ENCODE peak calls at places on chromosome 3, in eight cellular contexts. O, X, F, C, I, T, Y and R are unnamed samples.

GRCh38 chr3:139846729-139847128 is 88.3 kb upstream of the CLSTN2 start:
- DNase-seq in X (peak; percentile 11), F (no peak), T (no peak), C (no peak), Y (no peak), I (no peak), O (no peak), R (no peak)

GRCh38 chr3:154421067-154421466 is 8.9 kb downstream of the GPR149 start:
- DNase-seq in Y (no peak), X (no peak), O (no peak), C (no peak), I (peak; percentile 12), T (no peak), F (no peak), R (peak; percentile 3)

GRCh38 chr3:10672422-10672821 is 143.6 kb upstream of the SLC6A11 start:
- DNase-seq in O (no peak), Y (no peak), C (peak; percentile 23), T (peak; percentile 35), X (no peak), F (no peak), I (no peak), R (no peak)

GRCh38 chr3:47266709-47267489 is 15.7 kb downstream of the KIF9 start:
- DNase-seq in C (peak; percentile 88), T (peak; percentile 77), X (peak; percentile 71), O (no peak), Y (peak; percentile 84), F (no peak), I (peak; percentile 97), R (peak; percentile 96)

GRCh38 chr3:179604336-179605078 is at the start of the genes MRPL47 and NDUFB5:
- DNase-seq in X (peak; percentile 96), T (peak; percentile 91), I (peak; percentile 97), F (peak; percentile 83), Y (peak; percentile 95), C (peak; percentile 93), O (peak; percentile 96), R (peak; percentile 98)

GRCh38 chr3:121871434-121871833 is 22.8 kb upstream of the SLC15A2 start:
- DNase-seq in Y (no peak), X (no peak), T (no peak), O (no peak), F (no peak), I (no peak), C (no peak), R (no peak)

GRCh38 chr3:3196148-3196861 is 16.8 kb upstream of the CRBN start:
- DNase-seq in T (no peak), Y (no peak), I (peak; percentile 12), X (peak; percentile 13), C (no peak), O (no peak), F (peak; percentile 13), R (no peak)

GRCh38 chr3:9416139-9416780 is 18.8 kb downstream of the SETD5 start:
- DNase-seq in I (peak; percentile 14), T (no peak), C (no peak), O (no peak), Y (no peak), F (no peak), X (no peak), R (peak; percentile 52)

GRCh38 chr3:126212629-126213375 is 32.4 kb upstream of the ALDH1L1 start:
- DNase-seq in C (peak; percentile 59), O (peak; percentile 75), I (peak; percentile 51), T (peak; percentile 67), Y (no peak), X (no peak), F (peak; percentile 21), R (peak; percentile 31)

GRCh38 chr3:66618066-66618465 is 117.2 kb upstream of the LRIG1 start:
- DNase-seq in T (no peak), X (no peak), F (no peak), Y (no peak), O (no peak), C (no peak), I (no peak), R (peak; percentile 25)

GRCh38 chr3:87088984-87089841 is 98.3 kb upstream of the VGLL3 start:
- DNase-seq in O (peak; percentile 74), Y (peak; percentile 84), X (peak; percentile 39), C (peak; percentile 44), T (peak; percentile 55), I (peak; percentile 63), F (peak; percentile 46), R (peak; percentile 86)

GRCh38 chr3:170745211-170745718 is 124.7 kb downstream of the RPL22L1 start:
- DNase-seq in O (no peak), F (no peak), Y (no peak), C (no peak), X (no peak), T (no peak), I (peak; percentile 64), R (peak; percentile 99)

GRCh38 chr3:174440350-174440716 is 418.8 kb upstream of the NAALADL2 start:
- DNase-seq in T (no peak), I (peak; percentile 73), Y (no peak), X (no peak), O (no peak), F (no peak), C (no peak), R (peak; percentile 92)

GRCh38 chr3:104279617-104280016 is 1087.1 kb upstream of the ALCAM start:
- DNase-seq in X (no peak), F (no peak), I (peak; percentile 67), C (no peak), Y (no peak), O (no peak), T (no peak), R (peak; percentile 64)

GRCh38 chr3:186044973-186045372 is 63.9 kb downstream of the ETV5 start:
- DNase-seq in O (no peak), T (no peak), I (no peak), X (no peak), Y (no peak), C (no peak), F (no peak), R (peak; percentile 27)

GRCh38 chr3:182212479-182213076 is 500.9 kb downstream of the SOX2 start:
- DNase-seq in F (peak; percentile 57), C (peak; percentile 17), T (no peak), I (peak; percentile 97), Y (no peak), X (no peak), O (no peak), R (peak; percentile 3)

GRCh38 chr3:61315874-61316273 is 64.6 kb upstream of the FHIT start:
- DNase-seq in F (no peak), T (no peak), Y (no peak), I (peak; percentile 1), C (no peak), O (no peak), X (peak; percentile 2), R (no peak)

GRCh38 chr3:15033103-15033502 is 32.0 kb downstream of the MRPS25 start:
- DNase-seq in C (no peak), T (no peak), Y (no peak), X (no peak), F (no peak), I (no peak), O (no peak), R (no peak)

GRCh38 chr3:14512944-14513332 is 27.2 kb downstream of the GRIP2 start:
- DNase-seq in T (no peak), C (no peak), X (no peak), O (no peak), I (no peak), Y (no peak), F (no peak), R (no peak)

GRCh38 chr3:22117751-22118346 is 366.8 kb upstream of the ZNF385D start:
- DNase-seq in C (no peak), T (no peak), I (peak; percentile 73), X (peak; percentile 43), Y (no peak), F (no peak), O (no peak), R (peak; percentile 73)
- TF ChIP-seq CTCF in C (peak; percentile 70), T (peak; percentile 68), I (peak; percentile 58), X (peak; percentile 41), Y (peak; percentile 49), F (peak; percentile 63), O (peak; percentile 64), R (peak; percentile 57)

DNA sequence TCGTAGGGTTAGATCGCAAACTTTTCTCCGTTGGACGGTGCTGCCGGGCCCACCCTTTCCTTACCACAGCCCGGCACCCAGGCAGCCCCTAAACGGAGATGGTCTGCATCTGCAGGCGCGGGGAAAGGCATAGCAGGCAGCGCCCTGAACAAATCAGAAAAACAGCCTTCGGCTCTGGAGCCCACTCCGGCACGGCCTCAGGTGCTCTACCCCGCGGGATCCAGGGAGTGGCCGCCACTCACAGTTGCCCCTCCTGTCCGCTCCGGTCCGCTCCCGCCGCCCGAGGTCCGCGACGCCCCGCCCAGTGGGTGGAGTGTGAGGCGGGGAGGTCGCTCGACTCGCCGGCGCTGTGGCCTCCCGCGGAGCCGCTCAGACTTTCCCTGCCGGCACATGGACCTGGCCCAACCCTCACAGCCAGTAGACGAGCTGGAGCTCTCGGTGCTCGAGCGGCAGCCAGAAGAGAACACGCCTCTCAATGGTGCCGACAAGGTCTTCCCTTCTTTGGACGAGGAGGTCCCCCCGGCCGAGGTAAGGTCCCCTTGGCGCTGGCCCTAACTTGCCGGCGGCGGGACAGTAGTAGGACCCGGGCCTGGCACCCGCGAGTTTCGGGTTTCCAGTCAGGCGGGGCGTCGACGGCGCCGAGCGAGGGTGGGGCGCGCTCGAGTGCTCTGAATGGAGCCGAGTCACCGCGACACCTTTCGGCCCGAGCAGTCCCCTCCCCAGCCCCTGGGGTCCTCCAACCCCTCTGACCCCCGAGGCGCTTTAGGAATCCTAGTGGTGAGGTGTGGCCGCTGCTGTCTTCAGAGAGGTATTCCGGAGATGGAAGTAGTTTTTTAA is at the start of gene C3orf52:
- DNase-seq in Y (peak; percentile 87), C (peak; percentile 85), F (peak; percentile 94), T (peak; percentile 85), X (peak; percentile 80), I (peak; percentile 59), O (peak; percentile 94), R (peak; percentile 67)
- TF ChIP-seq CTCF in Y (no peak), C (no peak), F (no peak), T (no peak), X (no peak), I (no peak), O (peak; percentile 15), R (peak; percentile 27)

DNA sequence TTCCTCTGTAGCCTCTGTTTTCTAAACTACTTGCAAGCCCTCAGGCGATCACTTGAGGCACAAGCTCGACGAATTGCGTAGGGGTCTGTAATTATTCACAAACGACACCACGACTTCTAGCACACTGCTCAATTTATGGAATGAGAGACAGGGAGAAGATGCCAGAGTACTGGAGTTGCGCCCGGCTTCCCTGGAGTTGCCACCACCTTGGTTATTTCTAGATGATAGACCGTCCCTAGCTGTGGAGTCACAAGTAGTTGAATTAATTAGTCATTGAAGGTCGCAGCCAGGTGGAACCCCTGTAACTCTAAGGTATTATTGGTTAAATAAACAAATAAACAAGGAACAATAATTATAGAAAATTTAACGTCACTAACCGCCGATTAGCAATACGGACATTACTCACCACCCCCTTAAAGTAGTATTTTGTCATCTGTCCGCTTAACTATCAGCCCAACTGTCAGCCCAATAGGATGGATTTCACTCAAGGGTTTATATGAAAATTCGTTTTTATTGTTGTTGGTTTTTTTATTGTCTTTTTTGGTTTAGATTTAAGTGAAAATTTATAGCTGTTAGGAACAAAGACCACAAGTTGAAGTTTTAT is 875 bp upstream of the AZI2 start:
- DNase-seq in T (no peak), X (no peak), F (peak; percentile 5), C (no peak), I (peak; percentile 55), O (no peak), Y (no peak), R (peak; percentile 82)
- TF ChIP-seq CTCF in T (no peak), X (no peak), F (peak; percentile 4), C (peak; percentile 4), I (peak; percentile 2), O (no peak), Y (no peak), R (no peak)

GRCh38 chr3:32684800-32685603 is at the start of gene CNOT10:
- DNase-seq in T (peak; percentile 95), I (peak; percentile 83), C (peak; percentile 96), X (peak; percentile 97), F (peak; percentile 90), Y (peak; percentile 97), O (peak; percentile 98), R (peak; percentile 82)
- TF ChIP-seq CTCF in T (no peak), I (no peak), C (peak; percentile 41), X (no peak), F (peak; percentile 5), Y (no peak), O (peak; percentile 20), R (no peak)